ENCODE peak calls at places on chromosome 17, in five cellular contexts. X, I, C, J and K are unnamed samples.
A peak's percentile ranks its signal among the peaks of the same experiment; 100 is the strongest.

GRCh38 chr17:44095647-44096496 is 25.3 kb downstream of the G6PC3 start:
- DNase-seq in J (peak; percentile 84), X (peak; percentile 95), C (peak; percentile 79), I (peak; percentile 91), K (peak; percentile 92)

GRCh38 chr17:31571124-31571892 is 179.8 kb downstream of the RAB11FIP4 start:
- DNase-seq in X (peak; percentile 31), I (peak; percentile 99), C (peak; percentile 91), J (peak; percentile 100), K (peak; percentile 96)

GRCh38 chr17:69012895-69013805 is 47.6 kb downstream of the ABCA9 start:
- DNase-seq in I (peak; percentile 80), J (peak; percentile 90), X (peak; percentile 91), C (no peak), K (peak; percentile 70)

GRCh38 chr17:79033741-79034501 is 10.0 kb downstream of the C1QTNF1 start:
- DNase-seq in J (no peak), C (no peak), X (no peak), I (no peak), K (no peak)

GRCh38 chr17:45149669-45150603 is 1.7 kb downstream of the HEXIM1 start:
- DNase-seq in J (peak; percentile 61), C (no peak), I (peak; percentile 67), X (peak; percentile 46), K (peak; percentile 73)

GRCh38 chr17:39653662-39654331 is 11.4 kb upstream of the TCAP start:
- DNase-seq in I (peak; percentile 42), C (no peak), X (peak; percentile 22), J (peak; percentile 36), K (peak; percentile 46)

GRCh38 chr17:77744268-77744988 is 214.1 kb upstream of the TNRC6C start:
- DNase-seq in X (no peak), J (no peak), I (peak; percentile 18), C (no peak), K (no peak)

GRCh38 chr17:36812762-36813161 is 124.5 kb upstream of the LHX1 start:
- DNase-seq in I (no peak), X (no peak), J (no peak), C (no peak), K (no peak)

GRCh38 chr17:36933174-36934143 is 3.8 kb upstream of the LHX1 start:
- DNase-seq in C (no peak), I (no peak), J (no peak), X (no peak), K (no peak)

GRCh38 chr17:78952706-78953105 is 27.0 kb downstream of the LGALS3BP start:
- DNase-seq in I (no peak), X (no peak), J (no peak), C (no peak), K (no peak)

GRCh38 chr17:72976971-72977767 is 115.3 kb downstream of the SLC39A11 start:
- DNase-seq in C (peak; percentile 68), J (peak; percentile 89), I (peak; percentile 94), X (peak; percentile 95), K (peak; percentile 95)

GRCh38 chr17:18315498-18316360 is 636 bp downstream of the SMCR8 start:
- DNase-seq in C (no peak), I (peak; percentile 14), X (no peak), J (no peak), K (no peak)

GRCh38 chr17:77790143-77790829 is 168.2 kb upstream of the TNRC6C start:
- DNase-seq in X (no peak), I (no peak), J (no peak), C (no peak), K (no peak)

GRCh38 chr17:55750750-55751641 is at the start of gene PCTP:
- DNase-seq in I (peak; percentile 86), C (peak; percentile 68), J (peak; percentile 86), X (peak; percentile 86), K (peak; percentile 97)

GRCh38 chr17:19812407-19812806 is 55.3 kb downstream of the ULK2 start:
- DNase-seq in J (peak; percentile 5), I (peak; percentile 10), X (no peak), C (no peak), K (peak; percentile 9)

GRCh38 chr17:82933911-82934310 is 94.1 kb upstream of the ZNF750 start:
- DNase-seq in X (no peak), C (no peak), J (no peak), I (no peak), K (no peak)

GRCh38 chr17:2235792-2236365 is 67.7 kb downstream of the SMG6 start:
- DNase-seq in J (peak; percentile 97), X (no peak), I (peak; percentile 99), C (no peak), K (peak; percentile 76)

GRCh38 chr17:2237960-2238359 is 65.6 kb downstream of the SMG6 start:
- DNase-seq in C (no peak), J (no peak), I (no peak), X (no peak), K (no peak)

GRCh38 chr17:2238432-2239169 is 65.0 kb downstream of the SMG6 start:
- DNase-seq in C (no peak), X (no peak), I (no peak), J (no peak), K (no peak)

GRCh38 chr17:2239170-2239551 is 64.4 kb downstream of the SMG6 start:
- DNase-seq in X (no peak), J (no peak), C (no peak), I (no peak), K (no peak)

DNA sequence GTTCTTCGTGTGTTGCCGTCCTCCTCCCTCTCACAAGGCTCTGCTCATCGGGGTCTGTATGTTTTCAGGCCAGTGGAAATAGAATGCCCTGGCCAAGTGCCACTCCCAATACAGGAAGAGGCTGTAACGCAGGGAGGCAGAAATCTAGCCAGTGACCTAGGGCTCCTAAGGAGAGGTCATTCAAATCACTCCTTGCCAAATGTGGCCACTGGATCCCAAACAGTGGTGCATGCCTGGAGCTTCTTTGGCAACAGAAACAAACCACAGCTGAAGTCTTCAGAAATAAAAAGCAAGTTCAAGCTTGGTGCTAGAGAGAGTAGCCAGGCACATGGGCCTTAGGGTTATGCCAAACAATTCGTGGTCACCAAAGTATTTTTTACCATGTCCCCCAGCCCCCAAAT is 66.1 kb downstream of the SMG6 start:
- DNase-seq in I (peak; percentile 89), C (no peak), X (no peak), J (peak; percentile 86), K (no peak)
- H3K4me3 ChIP-seq in I (no peak overlapping the region), C (no peak overlapping the region), X (no peak overlapping the region), J (no peak overlapping the region), K (no peak overlapping the region)

GRCh38 chr17:47844814-47845453 is 3.9 kb upstream of the SCRN2 start:
- DNase-seq in C (no peak), X (no peak), J (peak; percentile 34), I (peak; percentile 25), K (peak; percentile 37)

GRCh38 chr17:47841488-47842308 is 625 bp upstream of the SCRN2 start:
- DNase-seq in X (no peak), J (no peak), C (no peak), I (no peak), K (no peak)

GRCh38 chr17:47844230-47844629 is 3.2 kb upstream of the SCRN2 start:
- DNase-seq in C (no peak), J (peak; percentile 35), I (no peak), X (peak; percentile 88), K (peak; percentile 49)

GRCh38 chr17:47840742-47841487 is at the start of gene SCRN2:
- DNase-seq in J (peak; percentile 79), C (peak; percentile 34), I (peak; percentile 76), X (peak; percentile 62), K (peak; percentile 88)

GRCh38 chr17:47843391-47843730 is 2.3 kb upstream of the SCRN2 start:
- DNase-seq in X (no peak), I (no peak), C (no peak), J (no peak), K (no peak)
- TF ChIP-seq CTCF in X (no peak), I (no peak), C (no peak), J (no peak), K (no peak)

DNA sequence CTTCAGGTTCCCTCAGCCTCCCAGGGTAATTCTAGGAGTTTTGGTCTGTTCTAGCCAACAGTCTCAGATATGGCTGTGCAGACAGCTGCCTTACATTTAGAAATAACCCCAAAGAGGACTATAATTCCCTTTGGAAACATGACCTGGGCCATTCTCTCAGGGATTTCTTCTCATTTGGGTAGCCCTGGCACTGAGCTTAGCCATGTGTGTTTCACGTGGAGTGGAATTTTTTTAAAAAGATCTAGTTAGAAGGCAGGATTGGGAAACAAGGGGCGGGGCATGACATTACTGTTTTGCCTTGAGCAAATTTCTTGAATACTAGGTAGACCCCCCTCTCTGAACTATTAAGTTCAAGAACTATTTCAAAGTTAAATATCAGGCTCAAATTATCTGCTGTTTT is 29.6 kb upstream of the MRC2 start:
- DNase-seq in I (peak; percentile 80), X (no peak), J (peak; percentile 68), C (no peak), K (peak; percentile 63)
- H3K4me3 ChIP-seq in I (no peak overlapping the region), X (no peak overlapping the region), J (no peak overlapping the region), C (no peak overlapping the region), K (no peak overlapping the region)

DNA sequence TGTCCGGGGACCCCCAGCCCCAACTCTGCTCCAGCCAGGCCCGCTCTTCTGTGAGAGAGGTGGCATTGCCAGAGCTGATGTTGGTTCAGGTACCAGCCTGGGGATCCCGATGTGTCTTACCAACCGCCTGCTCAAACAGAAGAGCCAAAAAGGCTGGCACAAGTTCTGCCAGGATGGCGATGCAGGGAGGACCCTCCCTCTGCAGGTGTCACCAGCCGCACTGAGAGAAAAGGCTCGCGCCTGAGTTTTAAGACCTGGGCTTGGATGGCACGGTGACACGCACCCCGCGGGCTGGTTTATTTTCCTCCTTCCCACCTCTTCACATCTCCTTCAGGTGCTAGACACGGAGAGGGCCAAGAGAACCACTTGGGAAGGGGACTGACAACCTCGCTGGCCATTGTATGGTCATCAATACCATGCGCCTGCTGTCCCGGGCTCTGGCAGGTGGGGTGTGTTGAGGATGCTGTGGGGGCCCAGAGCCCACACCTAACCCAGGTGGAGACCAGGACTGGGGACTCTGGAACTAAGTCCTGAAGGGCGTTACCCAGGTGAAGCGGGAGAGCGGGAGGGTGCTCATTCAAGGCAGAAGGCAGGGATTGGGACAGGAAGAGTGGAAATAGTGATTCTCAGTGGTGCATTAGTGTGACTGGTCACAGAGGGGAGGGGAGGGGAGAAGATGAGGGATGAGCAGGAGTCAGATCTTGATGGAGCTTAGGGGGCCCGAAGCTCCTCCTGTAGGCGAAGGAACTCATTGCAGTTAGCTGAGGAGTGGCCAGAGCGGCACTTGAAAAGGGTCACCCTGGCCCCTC is 16.3 kb downstream of the FOXJ1 start:
- DNase-seq in J (no peak), X (no peak), C (no peak), I (peak; percentile 14), K (no peak)
- TF ChIP-seq CTCF in J (peak; percentile 12), X (peak; percentile 59), C (peak; percentile 44), I (peak; percentile 32), K (peak; percentile 33)

GRCh38 chr17:57356153-57356721 is 99.9 kb downstream of the MSI2 start:
- DNase-seq in X (no peak), J (no peak), I (no peak), C (no peak), K (no peak)
- H3K4me3 ChIP-seq in X (no peak overlapping the region), J (no peak overlapping the region), I (no peak overlapping the region), C (no peak overlapping the region), K (no peak overlapping the region)

GRCh38 chr17:3801792-3802191 is 804 bp upstream of the ITGAE start:
- DNase-seq in C (no peak), I (no peak), X (no peak), J (no peak), K (no peak)
- TF ChIP-seq CTCF in C (no peak), I (no peak), X (no peak), J (no peak), K (no peak)